ENCODE peak calls at places on chromosomes 13 and 19, in ten cellular contexts. X is BE2C; P is AG09319; U is adrenal gland; C is Calu3; M is activated CD8-positive, alpha-beta T cell treated with anti-CD3 and anti-CD28 coated beads for 36 hours; F is pancreas; V is foreskin fibroblast; B is left ventricle myocardium inferior; S is esophagus squamous epithelium. H is an unnamed sample.

GRCh38 chr13:113833111-113833830 is 30.6 kb downstream of the GAS6 start:
- DNase-seq in X (no peak), P (no peak), U (no peak), C (no peak), M (no peak), F (no peak), V (no peak), B (peak), S (no peak), H (no peak)

GRCh38 chr19:27777726-27778125 is 1435.2 kb downstream of the UQCRFS1 start:
- DNase-seq in X (peak), P (no peak), U (peak), C (no peak), M (no peak), F (no peak), V (no peak), B (no peak), S (no peak), H (no peak)

GRCh38 chr13:34376483-34376882 is 558.5 kb downstream of the RFC3 start:
- DNase-seq in X (no peak), P (no peak), U (no peak), C (no peak), M (no peak), F (no peak), V (no peak), B (no peak), S (no peak), H (no peak)

GRCh38 chr19:9073806-9074205 is 13.1 kb upstream of the OR1M1 start:
- DNase-seq in X (no peak), P (no peak), U (no peak), C (no peak), M (no peak), F (no peak), V (no peak), B (no peak), S (no peak), H (no peak)

GRCh38 chr13:39888865-39889810 is 233.7 kb downstream of the COG6 start:
- DNase-seq in X (no peak), P (no peak), U (no peak), C (peak), M (no peak), F (no peak), V (no peak), B (no peak), S (no peak), H (no peak)

GRCh38 chr19:11130824-11131455 is 24.6 kb downstream of the SPC24 start:
- DNase-seq in X (peak), P (no peak), U (peak), C (peak), M (peak), F (peak), V (peak), B (peak), S (no peak), H (peak)

GRCh38 chr19:33553530-33554310 is 32.1 kb upstream of the PEPD start:
- DNase-seq in X (no peak), P (no peak), U (no peak), C (no peak), M (no peak), F (no peak), V (no peak), B (no peak), S (no peak), H (no peak)

GRCh38 chr13:24906268-24906667 is 142.3 kb downstream of the RNF17 start:
- DNase-seq in X (no peak), P (no peak), U (no peak), C (no peak), M (no peak), F (no peak), V (no peak), B (no peak), S (no peak), H (no peak)

GRCh38 chr19:42634409-42635232 is 39.9 kb upstream of the CEACAM8 start:
- DNase-seq in X (peak), P (no peak), U (peak), C (peak), M (peak), F (peak), V (no peak), B (no peak), S (no peak), H (no peak)
- TF ChIP-seq CTCF in X (peak), P (peak), U (peak), C (peak), M (peak), F (peak), V (peak), B (peak), S (no peak), H (no peak)

DNA sequence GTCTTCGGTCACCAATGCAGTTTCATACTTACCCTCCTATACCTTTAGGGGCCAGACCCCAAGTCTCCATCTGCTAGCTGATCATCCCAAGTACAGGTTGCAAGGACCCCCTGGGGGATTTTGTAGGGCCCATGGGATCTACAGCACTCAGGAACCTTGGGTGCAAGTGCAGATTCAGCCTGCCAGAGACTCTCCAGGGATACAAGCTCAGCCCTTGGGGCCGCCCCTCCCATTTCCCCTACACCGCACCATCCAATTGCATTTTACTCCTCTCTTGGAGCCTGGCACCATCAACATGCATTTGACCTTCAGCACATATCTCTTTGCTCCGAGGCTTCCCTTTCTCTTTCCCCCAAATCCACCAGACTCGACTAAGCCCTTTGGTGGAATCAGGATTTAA is 154.7 kb upstream of the ZNF536 start:
- DNase-seq in X (no peak), P (no peak), U (peak), C (no peak), M (no peak), F (no peak), V (no peak), B (no peak), S (no peak), H (no peak)
- TF ChIP-seq CTCF in X (no peak), P (no peak), U (no peak), C (no peak), M (no peak), F (no peak), V (no peak), B (no peak), S (no peak), H (no peak)

GRCh38 chr19:18233224-18233825 is 7.1 kb upstream of the PDE4C start:
- DNase-seq in X (peak), P (no peak), U (no peak), C (peak), M (peak), F (peak), V (no peak), B (no peak), S (no peak), H (no peak)

GRCh38 chr19:18231775-18232174 is 5.5 kb upstream of the PDE4C start:
- DNase-seq in X (no peak), P (no peak), U (no peak), C (no peak), M (no peak), F (no peak), V (no peak), B (no peak), S (no peak), H (no peak)

GRCh38 chr19:18234194-18234593 is 8.0 kb upstream of the PDE4C start:
- DNase-seq in X (no peak), P (no peak), U (no peak), C (no peak), M (no peak), F (no peak), V (no peak), B (no peak), S (no peak), H (no peak)

GRCh38 chr19:18230941-18231734 is 4.9 kb upstream of the PDE4C start:
- DNase-seq in X (no peak), P (no peak), U (no peak), C (peak), M (no peak), F (no peak), V (no peak), B (no peak), S (no peak), H (no peak)

DNA sequence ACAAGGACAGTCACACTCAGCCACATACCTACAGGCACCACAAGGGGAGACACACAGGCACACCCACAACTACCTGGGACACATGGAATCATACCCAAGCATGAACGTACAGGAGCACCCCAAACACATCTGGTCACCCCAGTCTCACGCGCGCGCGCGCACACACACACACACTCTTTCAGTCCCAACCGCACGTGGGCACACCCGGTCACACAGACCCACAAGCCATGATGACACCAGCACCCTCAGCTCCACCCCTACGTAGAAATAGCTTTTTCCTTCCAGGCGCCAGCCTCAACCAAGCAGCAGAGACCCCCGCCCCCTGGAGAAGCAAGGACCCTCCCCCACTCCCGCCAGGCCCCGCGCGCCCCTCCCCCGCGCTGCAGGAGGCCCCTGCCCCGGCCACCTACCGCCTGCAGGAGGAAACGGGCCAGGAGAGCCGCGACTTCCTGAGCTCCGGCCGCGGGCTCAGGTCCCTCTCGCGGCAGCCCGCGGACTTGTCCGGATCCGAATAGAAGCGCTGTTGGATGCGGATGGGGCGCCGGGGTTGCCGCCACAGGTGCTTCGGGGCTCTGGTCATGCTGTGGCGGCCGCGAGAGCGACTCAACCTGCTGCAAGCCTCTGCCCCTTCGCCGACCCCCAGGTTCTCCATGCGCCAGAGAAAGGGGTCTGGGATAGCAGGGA is 6.4 kb upstream of the PDE4C start:
- DNase-seq in X (peak), P (no peak), U (no peak), C (peak), M (peak), F (no peak), V (no peak), B (no peak), S (no peak), H (no peak)
- TF ChIP-seq CTCF in X (peak), P (no peak), U (no peak), C (no peak), M (no peak), F (no peak), V (no peak), B (no peak), S (no peak), H (no peak)

GRCh38 chr19:48203227-48203793 is 32.8 kb downstream of the ZSWIM9 start:
- DNase-seq in X (no peak), P (no peak), U (peak), C (no peak), M (peak), F (no peak), V (no peak), B (no peak), S (no peak), H (no peak)

GRCh38 chr19:48206402-48207093 is 36.1 kb downstream of the ZSWIM9 start:
- DNase-seq in X (no peak), P (no peak), U (peak), C (no peak), M (peak), F (no peak), V (no peak), B (no peak), S (no peak), H (no peak)

GRCh38 chr19:48210005-48210404 is 39.5 kb downstream of the ZSWIM9 start:
- DNase-seq in X (no peak), P (no peak), U (no peak), C (no peak), M (no peak), F (no peak), V (no peak), B (no peak), S (no peak), H (no peak)

GRCh38 chr19:48203794-48204628 is 33.5 kb downstream of the ZSWIM9 start:
- DNase-seq in X (peak), P (peak), U (peak), C (peak), M (peak), F (peak), V (peak), B (peak), S (peak), H (peak)
- TF ChIP-seq CTCF in X (no peak), P (no peak), U (no peak), C (no peak), M (no peak), F (no peak), V (no peak), B (no peak), S (no peak), H (no peak)

GRCh38 chr19:56071151-56071550 is 49.9 kb downstream of the ZNF787 start:
- DNase-seq in X (no peak), P (no peak), U (no peak), C (peak), M (peak), F (no peak), V (no peak), B (no peak), S (no peak), H (no peak)
- TF ChIP-seq CTCF in X (peak), P (peak), U (no peak), C (peak), M (no peak), F (no peak), V (peak), B (peak), S (no peak), H (no peak)

GRCh38 chr19:19777692-19778091 is 43.9 kb downstream of the ZNF506 start:
- DNase-seq in X (no peak), P (no peak), U (no peak), C (no peak), M (no peak), F (no peak), V (no peak), B (no peak), S (no peak), H (no peak)
- TF ChIP-seq CTCF in X (no peak), P (no peak), U (no peak), C (no peak), M (no peak), F (no peak), V (no peak), B (no peak), S (no peak), H (no peak)

DNA sequence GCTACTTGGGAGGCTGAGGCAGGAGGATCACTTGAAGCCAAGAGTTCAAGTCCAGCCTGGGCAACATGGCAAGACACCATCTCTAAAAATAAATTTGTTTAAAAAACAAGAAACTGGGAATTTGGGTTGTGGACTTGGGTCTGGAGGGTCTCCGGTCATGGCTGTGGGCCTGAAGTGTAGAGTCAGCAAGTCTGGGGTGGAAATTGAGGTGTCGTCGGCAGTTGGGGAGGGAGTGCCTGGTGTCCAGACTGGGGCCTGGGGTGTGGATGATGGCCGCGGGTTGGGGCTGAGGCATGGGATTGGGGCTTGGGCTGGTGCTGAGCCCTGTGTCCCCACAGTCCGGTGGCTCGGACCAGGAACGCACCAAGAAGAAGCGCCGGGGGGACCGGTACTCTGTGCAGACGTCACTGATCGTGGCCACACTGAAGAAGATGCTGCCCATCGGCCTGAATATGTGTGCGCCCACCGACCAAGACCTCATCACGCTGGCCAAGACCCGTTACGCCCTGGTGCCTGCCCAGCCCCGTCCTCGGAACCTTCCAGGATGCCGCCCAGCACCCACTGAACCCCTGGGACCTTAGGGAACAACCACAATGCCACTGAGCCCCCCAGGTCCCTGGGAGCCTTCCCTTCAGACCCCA is 91.6 kb downstream of the RYR1 start:
- DNase-seq in X (no peak), P (no peak), U (no peak), C (no peak), M (no peak), F (no peak), V (no peak), B (no peak), S (no peak), H (no peak)
- TF ChIP-seq CTCF in X (no peak), P (no peak), U (no peak), C (no peak), M (no peak), F (no peak), V (no peak), B (no peak), S (no peak), H (no peak)

DNA sequence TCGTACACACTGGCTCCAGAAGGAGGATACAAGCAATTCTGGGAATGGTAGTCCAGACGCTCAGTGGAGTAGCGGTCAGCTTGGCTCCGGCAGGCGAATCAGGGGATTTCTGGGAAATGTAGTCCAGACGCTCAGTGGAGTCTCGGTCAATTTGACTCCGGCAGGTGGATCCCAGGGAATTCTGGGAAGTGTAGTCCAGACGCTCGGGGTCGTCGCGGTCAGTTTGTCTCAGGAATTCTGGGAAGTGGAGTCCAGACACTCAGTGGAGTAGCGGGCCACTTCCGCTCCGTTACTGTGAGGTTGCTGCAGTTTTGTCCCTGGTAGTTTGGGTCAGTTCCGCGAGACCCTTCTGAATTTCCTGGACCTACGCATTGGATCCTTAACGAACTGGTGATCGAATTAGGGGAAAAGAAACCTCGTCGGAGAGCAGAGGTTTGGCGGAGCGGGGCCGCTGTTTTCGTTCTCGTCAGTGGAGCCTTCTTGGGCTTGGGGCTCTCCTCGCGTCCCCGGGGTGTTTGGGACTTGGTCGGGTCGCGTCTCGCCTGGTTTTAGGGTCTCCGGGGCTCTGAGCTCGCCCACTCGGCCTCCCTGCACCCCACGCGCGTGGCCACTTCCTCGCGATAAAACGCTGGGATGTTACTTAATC is at the start of gene ZNF225:
- DNase-seq in X (peak), P (peak), U (peak), C (peak), M (peak), F (peak), V (peak), B (peak), S (peak), H (peak)
- TF ChIP-seq CTCF in X (peak), P (no peak), U (no peak), C (no peak), M (no peak), F (no peak), V (no peak), B (peak), S (no peak), H (no peak)

GRCh38 chr19:57748029-57748428 is 1.4 kb downstream of the ZNF776 start:
- DNase-seq in X (no peak), P (no peak), U (no peak), C (no peak), M (no peak), F (no peak), V (no peak), B (no peak), S (no peak), H (no peak)

GRCh38 chr19:57747472-57747807 is 825 bp downstream of the ZNF776 start:
- DNase-seq in X (no peak), P (no peak), U (no peak), C (no peak), M (no peak), F (no peak), V (no peak), B (no peak), S (no peak), H (no peak)

GRCh38 chr19:57746580-57747471 is at the start of gene ZNF776:
- DNase-seq in X (peak), P (peak), U (peak), C (peak), M (peak), F (peak), V (peak), B (peak), S (peak), H (peak)
- TF ChIP-seq CTCF in X (no peak), P (no peak), U (peak), C (no peak), M (no peak), F (no peak), V (no peak), B (no peak), S (no peak), H (no peak)

H was measured in omental fat pad.